ENCODE peak calls at places on chromosomes 3 and 15, in five cellular contexts. E is mucosa of descending colon, W is brain microvascular endothelial cell, Y is astrocyte, A is stomach. N is an unnamed sample.
A peak's percentile ranks its signal among the peaks of the same experiment; 100 is the strongest.

GRCh38 chr3:4883011-4883410 is 96.2 kb upstream of the BHLHE40 start:
- DNase-seq in Y (no peak), E (no peak), W (no peak), A (no peak), N (no peak)

GRCh38 chr15:36407647-36408046 is 171.8 kb upstream of the CDIN1 start:
- DNase-seq in Y (peak; percentile 74), A (no peak), W (peak; percentile 79), E (no peak), N (peak; percentile 68)

GRCh38 chr3:43286886-43287301 is 554 bp downstream of the SNRK start:
- DNase-seq in W (no peak), A (no peak), Y (peak; percentile 6), E (no peak), N (no peak)

GRCh38 chr3:105518806-105519418 is 152.2 kb downstream of the ALCAM start:
- DNase-seq in E (no peak), Y (peak; percentile 44), A (no peak), W (peak; percentile 39), N (peak; percentile 79)

GRCh38 chr15:65334586-65335231 is 30.2 kb downstream of the RNU5B-1 start:
- DNase-seq in Y (no peak), E (no peak), W (no peak), A (no peak), N (no peak)

GRCh38 chr3:142118911-142119310 is 30.4 kb downstream of the TFDP2 start:
- DNase-seq in Y (no peak), A (no peak), E (no peak), W (no peak), N (peak; percentile 23)

GRCh38 chr3:147298511-147298982 is 107.8 kb downstream of the ZIC4 start:
- DNase-seq in W (peak; percentile 98), E (no peak), A (no peak), Y (peak; percentile 100), N (peak; percentile 90)

GRCh38 chr3:33722186-33722585 is 4.1 kb upstream of the CLASP2 start:
- DNase-seq in W (peak; percentile 25), Y (peak; percentile 36), E (no peak), A (no peak), N (no peak)

GRCh38 chr15:51869074-51869425 is 39.6 kb downstream of the TMOD3 start:
- DNase-seq in W (peak; percentile 90), E (no peak), A (no peak), Y (peak; percentile 84), N (peak; percentile 69)

GRCh38 chr15:98760112-98760826 is 111.9 kb downstream of the IGF1R start:
- DNase-seq in Y (no peak), A (peak; percentile 72), W (no peak), E (no peak), N (no peak)

GRCh38 chr3:61114316-61114953 is 136.8 kb downstream of the FHIT start:
- DNase-seq in W (no peak), Y (no peak), E (no peak), A (no peak), N (no peak)

GRCh38 chr3:121482651-121483050 is 63.1 kb downstream of the POLQ start:
- DNase-seq in A (no peak), W (peak; percentile 12), E (no peak), Y (peak; percentile 81), N (peak; percentile 58)

GRCh38 chr3:13338996-13339395 is 81.1 kb downstream of the NUP210 start:
- DNase-seq in A (no peak), Y (no peak), E (no peak), W (no peak), N (no peak)

GRCh38 chr3:184620101-184620798 is 58.7 kb downstream of the EPHB3 start:
- DNase-seq in W (peak; percentile 73), A (no peak), E (no peak), Y (peak; percentile 39), N (peak; percentile 65)

DNA sequence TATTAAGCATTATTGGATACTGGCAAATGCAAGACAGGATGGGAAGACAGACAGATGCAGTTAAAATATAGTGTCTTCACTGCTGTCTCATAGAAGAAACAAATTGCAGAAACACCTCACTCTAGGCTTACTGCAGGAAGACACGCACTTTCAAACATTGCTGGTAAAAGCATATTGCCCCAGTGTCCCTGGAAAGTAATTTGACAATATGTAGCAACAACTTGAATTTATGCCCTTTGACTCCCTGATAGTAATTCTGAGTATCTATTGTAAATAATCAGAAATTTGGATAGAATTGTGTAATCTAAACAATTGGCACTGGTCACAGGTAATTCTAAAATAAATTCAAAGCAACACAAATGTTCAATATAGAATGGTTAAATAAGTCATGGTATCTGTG is 62.0 kb downstream of the MSL2 start:
- DNase-seq in A (no peak), W (no peak), E (no peak), Y (no peak), N (no peak)
- H3K4me3 ChIP-seq in A (no peak overlapping the region), W (no peak overlapping the region), E (no peak overlapping the region), Y (no peak overlapping the region), N (no peak overlapping the region)

GRCh38 chr15:61621865-61622264 is 392.8 kb upstream of the RORA start:
- DNase-seq in A (no peak), E (no peak), W (no peak), Y (no peak), N (no peak)

GRCh38 chr15:61624950-61625349 is 395.8 kb upstream of the RORA start:
- DNase-seq in A (no peak), E (no peak), W (no peak), Y (no peak), N (no peak)

GRCh38 chr15:61623746-61624145 is 394.6 kb upstream of the RORA start:
- DNase-seq in E (no peak), W (no peak), Y (no peak), A (no peak), N (no peak)

GRCh38 chr15:61621146-61621545 is 392.0 kb upstream of the RORA start:
- DNase-seq in E (no peak), Y (no peak), A (no peak), W (no peak), N (peak; percentile 2)
- TF ChIP-seq CTCF in E (no peak), Y (peak; percentile 34), A (peak; percentile 21), W (peak; percentile 60), N (peak; percentile 41)

DNA sequence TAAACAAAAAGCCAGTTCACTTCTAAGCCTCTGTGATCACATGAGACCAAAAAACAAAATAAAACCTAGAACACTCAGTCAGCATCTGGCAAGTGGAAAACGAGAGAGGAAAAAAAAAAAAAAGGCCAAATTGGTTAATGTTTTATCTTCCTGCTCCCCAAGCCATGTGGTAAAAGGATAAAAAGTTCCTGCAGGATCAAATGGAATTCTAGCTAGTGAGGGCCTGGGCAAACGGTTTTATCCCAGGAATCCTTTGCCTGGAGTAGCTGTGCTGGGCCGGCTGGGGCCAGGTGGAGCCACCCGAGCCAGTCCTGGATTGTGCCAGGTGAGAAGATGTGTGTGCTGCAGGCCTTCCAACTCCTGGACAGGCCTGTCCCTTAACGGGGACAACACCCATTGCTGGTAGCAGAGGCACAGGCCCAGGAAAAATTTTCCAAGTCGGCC is 13.2 kb downstream of the SMAD6 start:
- DNase-seq in W (no peak), A (no peak), E (no peak), Y (no peak), N (no peak)
- H3K4me3 ChIP-seq in W (no peak overlapping the region), A (no peak overlapping the region), E (no peak overlapping the region), Y (no peak overlapping the region), N (no peak overlapping the region)

GRCh38 chr15:79036323-79036722 is 54.3 kb downstream of the RASGRF1 start:
- DNase-seq in A (no peak), W (no peak), Y (no peak), E (no peak), N (no peak)

GRCh38 chr15:79032656-79033055 is 57.9 kb downstream of the RASGRF1 start:
- DNase-seq in Y (no peak), E (no peak), W (no peak), A (no peak), N (no peak)

GRCh38 chr15:79035814-79036213 is 54.8 kb downstream of the RASGRF1 start:
- DNase-seq in A (no peak), W (no peak), E (no peak), Y (no peak), N (no peak)

GRCh38 chr15:79034284-79034683 is 56.3 kb downstream of the RASGRF1 start:
- DNase-seq in A (no peak), E (no peak), W (no peak), Y (no peak), N (no peak)

GRCh38 chr15:79035111-79035601 is 55.4 kb downstream of the RASGRF1 start:
- DNase-seq in A (no peak), W (peak; percentile 9), Y (no peak), E (no peak), N (no peak)
- TF ChIP-seq CTCF in A (no peak), W (peak; percentile 16), Y (no peak), E (no peak), N (no peak)